ENCODE peak calls at places on chromosomes 7 and 10, in four cellular contexts. N is AG08395, T is fibroblast of lung, I is HEK293T. Z is an unnamed sample.

GRCh38 chr10:13658256-13658655 is 71.5 kb downstream of the PRPF18 start:
- DNase-seq in I (no peak), T (no peak), N (no peak), Z (no peak)

GRCh38 chr10:132351611-132352010 is 19.6 kb downstream of the LRRC27 start:
- DNase-seq in N (no peak), T (no peak), I (no peak), Z (no peak)

GRCh38 chr7:33982425-33982786 is 77.1 kb downstream of the BMPER start:
- DNase-seq in N (peak), T (peak), I (peak), Z (peak)

GRCh38 chr7:55024776-55025175 is 6.0 kb downstream of the EGFR start:
- DNase-seq in I (no peak), T (peak), N (peak), Z (peak)

GRCh38 chr7:1669486-1669951 is 558 bp upstream of the ELFN1 start:
- DNase-seq in I (no peak), T (peak), N (no peak), Z (no peak)

GRCh38 chr10:132458071-132458594 is 61.1 kb downstream of the PWWP2B start:
- DNase-seq in I (no peak), N (no peak), T (no peak), Z (no peak)

GRCh38 chr7:17304926-17305325 is 6.5 kb downstream of the AHR start:
- DNase-seq in N (peak), I (no peak), T (peak), Z (peak)

GRCh38 chr7:75854233-75854632 is 24.6 kb upstream of the RHBDD2 start:
- DNase-seq in N (peak), I (no peak), T (peak), Z (peak)

GRCh38 chr10:71578069-71578468 is 141.5 kb downstream of the C10orf105 start:
- DNase-seq in I (no peak), N (no peak), T (no peak), Z (no peak)

GRCh38 chr10:64507869-64508609 is 986.8 kb downstream of the REEP3 start:
- DNase-seq in T (peak), I (no peak), N (no peak), Z (peak)

GRCh38 chr7:78529392-78529791 is 730.8 kb downstream of the PHTF2 start:
- DNase-seq in N (no peak), T (peak), I (no peak), Z (no peak)

GRCh38 chr7:46927131-46927810 is 654.6 kb downstream of the TNS3 start:
- DNase-seq in I (no peak), N (no peak), T (no peak), Z (no peak)

GRCh38 chr7:33062023-33062781 is at the start of gene NT5C3A:
- DNase-seq in T (peak), I (peak), N (peak), Z (peak)

GRCh38 chr10:84296071-84296981 is 32.1 kb upstream of the CCSER2 start:
- DNase-seq in I (no peak), T (peak), N (peak), Z (peak)

GRCh38 chr10:110206988-110207804 is at the start of gene MXI1:
- DNase-seq in N (peak), I (peak), T (peak), Z (peak)

GRCh38 chr7:98240961-98241673 is 10.9 kb downstream of the TECPR1 start:
- DNase-seq in T (peak), I (peak), N (peak), Z (peak)

GRCh38 chr7:65475734-65476319 is 102.2 kb downstream of the ZNF92 start:
- DNase-seq in T (peak), N (no peak), I (no peak), Z (no peak)

GRCh38 chr10:69457771-69458237 is 6.5 kb downstream of the TSPAN15 start:
- DNase-seq in T (no peak), N (no peak), I (no peak), Z (no peak)

GRCh38 chr10:91210435-91210834 is 10.0 kb upstream of the PCGF5 start:
- DNase-seq in T (no peak), N (no peak), I (no peak), Z (no peak)

GRCh38 chr7:15648461-15648961 is 38.0 kb downstream of the MEOX2 start:
- DNase-seq in I (peak), N (no peak), T (peak), Z (no peak)